ENCODE peak calls at places on chromosomes 2 and 18, in four cellular contexts. Y is pancreas, N is progenitor cell of endocrine pancreas, F is AG10803. S is an unnamed sample.

GRCh38 chr18:67514901-67515540 is 1.5 kb downstream of the DSEL start:
- DNase-seq in Y (no peak), N (no peak), F (no peak), S (no peak)

GRCh38 chr2:197514754-197515153 is 1.1 kb upstream of the MOB4 start:
- DNase-seq in Y (no peak), N (no peak), F (peak; percentile 3), S (no peak)

GRCh38 chr2:203379156-203379555 is 51.0 kb downstream of the ABI2 start:
- DNase-seq in Y (no peak), N (no peak), F (no peak), S (no peak)

GRCh38 chr2:88601302-88601701 is 26.0 kb downstream of the EIF2AK3 start:
- DNase-seq in Y (no peak), N (no peak), F (no peak), S (no peak)

GRCh38 chr2:7886665-7887064 is 795.2 kb upstream of the ID2 start:
- DNase-seq in Y (no peak), N (no peak), F (peak; percentile 3), S (no peak)

GRCh38 chr2:207711750-207712487 is 479 bp downstream of the CCNYL1 start:
- DNase-seq in Y (peak; percentile 87), N (peak; percentile 55), F (peak; percentile 28), S (peak; percentile 41)

GRCh38 chr2:26008851-26009566 is 24.9 kb upstream of the RAB10 start:
- DNase-seq in Y (no peak), N (no peak), F (peak; percentile 88), S (no peak)

GRCh38 chr18:2573408-2573807 is 2.1 kb downstream of the NDC80 start:
- DNase-seq in Y (no peak), N (no peak), F (no peak), S (no peak)

GRCh38 chr18:46660955-46661749 is 4.1 kb upstream of the LOXHD1 start:
- DNase-seq in Y (no peak), N (no peak), F (peak; percentile 41), S (peak; percentile 34)

GRCh38 chr2:160984426-160985077 is 175.7 kb upstream of the TANK start:
- DNase-seq in Y (no peak), N (no peak), F (peak; percentile 43), S (no peak)

GRCh38 chr2:214808481-214808931 is 977 bp downstream of the BARD1 start:
- DNase-seq in Y (no peak), N (no peak), F (no peak), S (no peak)

GRCh38 chr2:214810670-214811069 is 1.2 kb upstream of the BARD1 start:
- DNase-seq in Y (no peak), N (no peak), F (no peak), S (no peak)

GRCh38 chr2:214809751-214810564 is 475 bp upstream of the BARD1 start:
- DNase-seq in Y (peak; percentile 99), N (peak; percentile 100), F (peak; percentile 98), S (peak; percentile 100)

DNA sequence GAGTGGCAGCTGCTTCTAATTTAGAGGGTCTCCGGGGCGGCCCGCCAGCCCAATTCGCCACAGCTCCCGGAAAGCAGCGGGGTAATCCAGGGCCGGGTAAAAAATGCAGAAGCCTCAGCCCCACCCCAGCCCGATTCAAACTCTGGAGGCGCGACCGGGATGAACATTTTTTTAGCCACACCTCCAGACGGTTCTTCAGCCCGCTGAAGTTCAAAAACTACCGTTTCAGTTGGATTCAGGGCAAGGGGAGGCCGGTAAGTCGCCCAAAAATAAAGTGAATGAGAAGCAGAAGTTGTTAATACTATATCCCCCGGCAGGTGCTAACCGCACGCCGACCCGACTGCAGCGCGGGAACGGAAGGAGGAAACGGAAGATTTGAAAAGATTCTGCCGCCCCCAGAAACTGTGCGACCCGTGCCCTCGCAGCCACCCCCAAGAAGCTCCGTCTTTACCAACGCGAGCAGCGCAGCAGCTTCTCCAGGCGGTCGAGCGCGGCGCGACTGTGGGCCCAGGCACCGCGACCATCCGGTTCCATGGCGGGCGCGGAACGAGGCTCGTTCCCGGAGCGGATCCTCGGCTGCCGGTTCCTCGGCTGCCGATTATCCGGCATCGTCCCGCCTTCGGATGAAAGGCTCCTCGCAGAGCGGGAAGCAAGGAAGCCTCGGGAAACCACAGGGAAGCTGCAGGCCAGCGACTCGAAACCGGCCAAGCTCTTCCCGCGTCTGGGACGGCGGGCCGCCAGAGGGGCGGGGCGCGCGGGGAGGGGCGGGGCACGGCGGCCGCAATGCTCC is at the start of gene BARD1:
- DNase-seq in Y (no peak), N (peak; percentile 13), F (peak; percentile 50), S (peak; percentile 36)
- TF ChIP-seq CTCF in Y (no peak), N (no peak), F (no peak), S (no peak)

DNA sequence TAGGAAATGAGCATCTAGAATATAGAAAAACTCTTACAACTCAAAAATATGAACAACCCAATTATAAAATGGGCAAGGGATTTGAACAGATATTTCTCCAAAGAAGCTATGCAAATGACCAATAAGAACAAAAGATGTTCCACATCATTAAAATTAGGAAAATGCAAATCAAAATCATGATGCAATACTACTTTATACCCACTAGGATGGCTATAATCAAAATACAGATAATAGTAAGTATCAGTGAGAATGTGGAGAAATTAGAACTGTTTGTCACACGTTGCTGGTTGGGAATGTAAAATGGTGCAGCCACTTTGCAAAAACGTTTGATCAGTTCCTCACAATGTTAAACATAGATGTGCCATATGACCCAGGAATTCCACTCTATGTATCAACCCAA is 558.3 kb downstream of the SLC4A3 start:
- DNase-seq in Y (no peak), N (no peak), F (peak; percentile 35), S (no peak)
- TF ChIP-seq CTCF in Y (no peak), N (peak; percentile 9), F (no peak), S (no peak)

GRCh38 chr18:37578886-37579513 is 13.4 kb upstream of the CELF4 start:
- DNase-seq in Y (no peak), N (no peak), F (peak; percentile 23), S (no peak)
- TF ChIP-seq CTCF in Y (peak; percentile 31), N (peak; percentile 69), F (peak; percentile 43), S (peak; percentile 68)

GRCh38 chr2:155266579-155266978 is 568.1 kb downstream of the KCNJ3 start:
- DNase-seq in Y (no peak), N (no peak), F (no peak), S (no peak)
- TF ChIP-seq CTCF in Y (no peak), N (peak; percentile 54), F (no peak), S (peak; percentile 24)

DNA sequence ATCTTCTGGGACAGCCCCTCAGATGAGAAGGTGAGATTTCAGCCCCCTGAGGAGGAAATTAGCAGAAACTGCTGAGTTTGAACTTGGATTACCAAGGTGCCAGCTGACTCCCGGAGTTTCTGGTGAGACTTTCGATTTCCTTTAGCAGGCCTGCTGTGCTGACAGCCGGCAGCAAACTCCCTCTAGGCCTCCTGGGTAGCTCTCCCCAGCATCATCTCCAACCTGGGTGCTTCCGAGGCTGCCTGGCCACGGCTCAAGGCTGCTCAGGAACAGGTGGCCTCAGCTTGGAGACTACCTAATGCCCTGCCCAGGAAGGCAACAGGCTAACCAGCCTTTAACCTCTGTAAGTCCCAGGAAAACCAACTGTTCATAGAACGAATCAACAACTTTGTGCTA is 16.4 kb downstream of the SDC1 start:
- DNase-seq in Y (peak; percentile 52), N (no peak), F (peak; percentile 42), S (no peak)
- TF ChIP-seq CTCF in Y (no peak), N (no peak), F (no peak), S (no peak)

DNA sequence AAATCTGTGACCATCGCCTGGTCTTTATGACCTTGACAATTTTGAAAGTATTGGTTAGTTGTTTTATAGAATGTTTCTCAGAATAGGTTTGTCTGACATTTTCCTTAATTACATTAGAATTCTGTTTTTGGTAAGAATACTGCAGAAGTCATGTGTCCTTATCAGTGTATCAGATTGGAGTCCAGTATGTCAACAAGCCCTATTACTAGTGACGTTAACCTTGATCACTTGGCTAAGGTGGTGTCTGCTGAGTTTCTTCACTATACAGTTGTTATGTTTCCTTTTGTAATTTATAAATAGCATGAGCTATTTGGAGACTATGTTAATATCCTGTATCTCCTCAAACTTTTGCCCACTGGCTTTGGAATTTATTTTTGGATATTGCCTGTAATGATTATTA is 10.8 kb upstream of the IL36G start:
- DNase-seq in Y (no peak), N (no peak), F (no peak), S (no peak)
- TF ChIP-seq CTCF in Y (no peak), N (no peak), F (no peak), S (no peak)